ENCODE peak calls at places on chromosomes 4 and X, in nine cellular contexts. W is GM23248; Q is psoas muscle; P is left lung; R is IMR-90; J is upper lobe of left lung; K is stomach; M is CD8-positive, alpha-beta memory T cell; A is neural progenitor cell. C is an unnamed sample.

GRCh38 chr4:124964251-124964650 is 251.7 kb upstream of the ANKRD50 start:
- DNase-seq in W (no peak), Q (no peak), P (no peak), R (no peak), J (no peak), K (no peak), M (no peak), A (no peak), C (no peak)

GRCh38 chrX:134604701-134605271 is 53.5 kb downstream of the PLAC1 start:
- DNase-seq in W (peak; percentile 51), Q (no peak), P (peak; percentile 52), R (peak; percentile 42), J (peak; percentile 47), K (peak; percentile 74), M (no peak), A (no peak), C (peak; percentile 62)

GRCh38 chr4:98284640-98285046 is 23.5 kb downstream of the RAP1GDS1 start:
- DNase-seq in W (peak; percentile 26), Q (no peak), P (no peak), R (peak; percentile 34), J (no peak), K (no peak), M (no peak), A (peak; percentile 59), C (no peak)

GRCh38 chr4:112312610-112313239 is 15.6 kb downstream of the ALPK1 start:
- DNase-seq in W (no peak), Q (no peak), P (no peak), R (no peak), J (no peak), K (no peak), M (no peak), A (no peak), C (no peak)

GRCh38 chr4:99885063-99885664 is 9.1 kb downstream of the LAMTOR3 start:
- DNase-seq in W (peak; percentile 61), Q (no peak), P (no peak), R (peak; percentile 38), J (no peak), K (no peak), M (no peak), A (peak; percentile 55), C (peak; percentile 23)

GRCh38 chr4:10129196-10130185 is 12.9 kb upstream of the WDR1 start:
- DNase-seq in W (peak; percentile 61), Q (no peak), P (no peak), R (no peak), J (no peak), K (no peak), M (no peak), A (no peak), C (no peak)

GRCh38 chrX:151899622-151900021 is 13.1 kb upstream of the MAGEA4 start:
- DNase-seq in W (peak; percentile 59), Q (no peak), P (no peak), R (peak; percentile 1), J (no peak), K (no peak), M (no peak), A (no peak), C (no peak)

GRCh38 chr4:28784188-28784587 is 1923.5 kb downstream of the STIM2 start:
- DNase-seq in W (no peak), Q (no peak), P (no peak), R (no peak), J (no peak), K (no peak), M (no peak), A (no peak), C (no peak)

GRCh38 chrX:35665311-35665710 is 132.8 kb upstream of the MAGEB16 start:
- DNase-seq in W (no peak), Q (no peak), P (no peak), R (no peak), J (no peak), K (no peak), M (no peak), A (no peak), C (no peak)

DNA sequence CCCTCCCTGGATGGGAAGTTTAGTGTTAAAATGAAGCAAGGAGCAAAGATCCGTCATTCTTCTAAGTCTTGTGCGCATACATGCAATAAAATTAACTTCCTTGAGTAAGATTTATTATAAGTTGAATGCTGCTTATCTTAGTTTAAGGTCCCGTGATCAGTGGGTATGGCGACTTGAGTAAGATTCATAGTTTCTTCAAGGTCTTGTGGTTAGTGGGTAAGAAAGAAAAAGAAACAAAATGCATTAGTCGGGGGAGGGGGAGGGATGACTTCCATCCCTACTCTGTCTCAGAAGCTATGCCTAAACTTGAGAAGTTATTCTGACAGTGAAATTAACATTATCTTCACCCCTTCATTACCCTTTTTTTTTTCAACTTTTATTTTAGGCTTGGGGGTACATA is 127.2 kb upstream of the MAGEB16 start:
- DNase-seq in W (no peak), Q (no peak), P (no peak), R (no peak), J (no peak), K (no peak), M (no peak), A (no peak), C (no peak)
- H3K27me3 ChIP-seq in W (no peaks in the 10 kb centered on the region), Q (no peaks in the 10 kb centered on the region), P (no peaks in the 10 kb centered on the region), R (no peaks in the 10 kb centered on the region), J (no peaks in the 10 kb centered on the region), K (peaks cover 3% of the 10 kb centered on the region), M (no peaks in the 10 kb centered on the region), A (no peaks in the 10 kb centered on the region), C (no peaks in the 10 kb centered on the region)

GRCh38 chrX:71098302-71098701 is 2.7 kb downstream of the FOXO4 start:
- DNase-seq in W (peak; percentile 55), Q (peak; percentile 61), P (peak; percentile 55), R (peak; percentile 23), J (peak; percentile 70), K (peak; percentile 60), M (peak; percentile 69), A (no peak), C (peak; percentile 69)

GRCh38 chrX:71098951-71099506 is 3.4 kb downstream of the FOXO4 start:
- DNase-seq in W (no peak), Q (no peak), P (no peak), R (no peak), J (no peak), K (peak; percentile 9), M (no peak), A (no peak), C (no peak)

GRCh38 chrX:71102292-71102691 is 4.2 kb downstream of the CXorf65 start:
- DNase-seq in W (no peak), Q (no peak), P (no peak), R (no peak), J (no peak), K (no peak), M (no peak), A (no peak), C (no peak)

GRCh38 chrX:71100581-71101505 is 5.2 kb downstream of the FOXO4 start:
- DNase-seq in W (no peak), Q (no peak), P (no peak), R (no peak), J (no peak), K (no peak), M (no peak), A (no peak), C (no peak)

DNA sequence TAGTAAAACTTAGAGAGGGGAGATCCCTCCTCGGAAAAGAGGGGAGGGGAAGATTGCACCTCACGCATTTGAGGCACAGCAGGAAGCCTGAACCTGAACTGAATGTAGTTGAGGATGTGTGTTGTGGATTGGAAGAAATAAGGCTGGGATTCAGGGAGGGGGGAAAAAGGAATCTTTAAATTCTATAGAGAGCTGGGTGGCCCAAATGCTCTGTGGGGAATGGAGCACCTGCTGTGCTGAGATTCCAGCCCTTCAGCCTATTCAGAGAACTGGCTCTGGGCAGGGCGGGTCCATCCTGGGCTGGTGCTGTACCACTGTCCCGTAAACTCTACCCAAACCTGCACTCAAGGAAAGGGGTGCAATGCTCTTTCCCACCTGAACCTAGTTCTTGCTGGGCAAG is 4.1 kb downstream of the FOXO4 start:
- DNase-seq in W (no peak), Q (no peak), P (no peak), R (no peak), J (no peak), K (no peak), M (no peak), A (peak; percentile 43), C (no peak)
- H3K4me3 ChIP-seq in W (no peak overlapping the region), Q (no peak overlapping the region), P (no peak overlapping the region), R (no peak overlapping the region), J (no peak overlapping the region), K (no peak overlapping the region), M (no peak overlapping the region), A (peak overlapping the region; percentile 3), C (no peak overlapping the region)

GRCh38 chr4:153757407-153757806 is 2.4 kb downstream of the RNF175 start:
- DNase-seq in W (no peak), Q (no peak), P (no peak), R (no peak), J (no peak), K (no peak), M (no peak), A (no peak), C (no peak)

GRCh38 chr4:153759407-153760226 is at the start of gene RNF175:
- DNase-seq in W (peak; percentile 31), Q (peak; percentile 25), P (no peak), R (no peak), J (no peak), K (no peak), M (no peak), A (peak; percentile 66), C (peak; percentile 61)

GRCh38 chr4:153758136-153758535 is 1.7 kb downstream of the RNF175 start:
- DNase-seq in W (no peak), Q (no peak), P (no peak), R (no peak), J (no peak), K (no peak), M (no peak), A (no peak), C (no peak)

GRCh38 chr4:153755186-153755585 is 4.6 kb downstream of the RNF175 start:
- DNase-seq in W (no peak), Q (no peak), P (no peak), R (no peak), J (no peak), K (no peak), M (no peak), A (no peak), C (no peak)

DNA sequence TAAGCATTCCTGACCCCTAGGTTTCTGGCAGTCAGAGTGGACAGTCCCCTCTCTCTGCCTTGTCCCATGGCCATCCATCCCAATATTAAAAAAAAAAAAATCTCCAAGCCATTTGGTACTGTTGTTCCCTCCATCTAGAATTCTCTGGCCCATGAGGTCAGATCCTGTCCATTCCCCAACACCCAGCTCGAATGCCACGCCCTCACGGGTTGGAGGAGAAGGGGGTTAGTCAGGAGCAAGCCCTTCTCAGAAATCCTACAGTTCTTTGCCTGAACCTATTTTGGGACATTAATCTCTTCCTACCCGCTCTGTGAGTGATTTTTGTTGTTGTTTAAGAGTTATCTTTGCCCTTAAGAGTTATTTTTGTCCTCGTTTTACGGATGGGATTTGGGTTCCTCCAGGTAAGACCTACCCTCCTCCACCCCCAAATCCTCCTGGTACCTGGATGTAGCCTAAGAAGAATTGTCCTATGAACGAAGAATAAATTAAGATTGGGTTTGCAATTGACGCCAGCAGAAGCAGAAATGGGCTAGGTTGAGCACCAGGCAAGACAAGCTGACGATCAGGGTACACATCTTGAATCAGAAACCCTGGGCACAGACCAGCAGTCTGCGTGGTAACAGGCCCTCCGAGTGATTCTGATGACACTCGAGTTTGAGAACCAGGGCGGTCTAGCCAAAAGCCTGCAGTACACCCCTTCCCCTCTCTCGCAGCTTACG is 977 bp downstream of the RNF175 start:
- DNase-seq in W (peak; percentile 14), Q (no peak), P (no peak), R (no peak), J (no peak), K (no peak), M (no peak), A (no peak), C (no peak)
- H3K27me3 ChIP-seq in W (peaks cover 24% of the 10 kb centered on the region), Q (peaks cover 36% of the 10 kb centered on the region), P (peaks cover 4% of the 10 kb centered on the region), R (peaks cover 33% of the 10 kb centered on the region), J (no peaks in the 10 kb centered on the region), K (peaks cover 31% of the 10 kb centered on the region), M (peaks cover 6% of the 10 kb centered on the region), A (peaks cover 10% of the 10 kb centered on the region), C (no peaks in the 10 kb centered on the region)

GRCh38 chrX:41014776-41015175 is 70.5 kb upstream of the USP9X start:
- DNase-seq in W (peak; percentile 75), Q (no peak), P (no peak), R (peak; percentile 45), J (no peak), K (no peak), M (no peak), A (no peak), C (no peak)

GRCh38 chrX:41005445-41005992 is 79.7 kb upstream of the USP9X start:
- DNase-seq in W (no peak), Q (no peak), P (no peak), R (no peak), J (no peak), K (no peak), M (no peak), A (no peak), C (no peak)

GRCh38 chrX:41010188-41010846 is 74.9 kb upstream of the USP9X start:
- DNase-seq in W (peak; percentile 91), Q (peak; percentile 73), P (peak; percentile 77), R (peak; percentile 88), J (peak; percentile 84), K (peak; percentile 79), M (peak; percentile 5), A (peak; percentile 52), C (no peak)

DNA sequence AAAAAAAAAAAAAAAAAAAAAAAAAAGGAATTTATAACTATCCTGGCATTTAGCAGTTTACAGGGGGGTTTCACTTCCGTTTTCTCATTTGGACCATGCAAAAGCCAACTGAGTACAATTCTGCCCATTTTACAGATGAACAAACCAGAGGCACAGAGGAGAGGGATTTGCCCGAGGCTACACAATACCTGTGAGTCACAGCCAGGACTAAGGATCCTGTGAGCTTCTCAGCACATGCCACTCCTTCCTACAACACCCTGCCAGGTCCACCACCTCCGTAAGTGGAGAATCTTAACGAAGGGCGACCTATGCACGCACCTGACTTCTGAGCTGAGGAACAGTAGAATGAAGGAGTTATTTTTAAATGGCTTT is 75.4 kb upstream of the USP9X start:
- DNase-seq in W (no peak), Q (no peak), P (no peak), R (no peak), J (no peak), K (no peak), M (no peak), A (no peak), C (no peak)
- H3K4me3 ChIP-seq in W (peak overlapping the region; percentile 72), Q (peak overlapping the region; percentile 53), P (no peak overlapping the region), R (no peak overlapping the region), J (peak overlapping the region; percentile 33), K (peak overlapping the region; percentile 7), M (peak overlapping the region; percentile 66), A (no peak overlapping the region), C (no peak overlapping the region)